ENCODE peak calls at places on chromosomes 2 and 18, in six cellular contexts. One of them, this sample, is unnamed.

GRCh38 chr2:32805104-32806095 is 141.4 kb upstream of the LTBP1 start:
- DNase-seq in HCT116: peak
- DNase-seq in HepG2: peak
- DNase-seq in H1: no peak
- DNase-seq in K562: peak
- DNase-seq in A549: peak
- DNase-seq in this sample: no peak

GRCh38 chr2:128783193-128783671 is 464.6 kb upstream of the HS6ST1 start:
- DNase-seq in HCT116: no peak
- DNase-seq in HepG2: no peak
- DNase-seq in H1: no peak
- DNase-seq in K562: no peak
- DNase-seq in A549: no peak
- DNase-seq in this sample: no peak

GRCh38 chr2:10889741-10890215 is 22.0 kb upstream of the KCNF1 start:
- DNase-seq in HCT116: no peak
- DNase-seq in HepG2: no peak
- DNase-seq in H1: no peak
- DNase-seq in K562: no peak
- DNase-seq in A549: no peak
- DNase-seq in this sample: no peak

GRCh38 chr2:143801561-143801960 is 672.3 kb downstream of the ARHGAP15 start:
- DNase-seq in HCT116: no peak
- DNase-seq in HepG2: no peak
- DNase-seq in H1: no peak
- DNase-seq in K562: no peak
- DNase-seq in A549: no peak
- DNase-seq in this sample: no peak

GRCh38 chr2:218010116-218010837 is 7.5 kb upstream of the TNS1 start:
- DNase-seq in HCT116: no peak
- DNase-seq in HepG2: no peak
- DNase-seq in H1: no peak
- DNase-seq in K562: peak
- DNase-seq in A549: peak
- DNase-seq in this sample: peak

GRCh38 chr2:45072862-45073237 is 63.6 kb upstream of the SIX2 start:
- DNase-seq in HCT116: no peak
- DNase-seq in HepG2: no peak
- DNase-seq in H1: no peak
- DNase-seq in K562: no peak
- DNase-seq in A549: no peak
- DNase-seq in this sample: no peak

GRCh38 chr18:8936646-8937045 is 165.9 kb upstream of the NDUFV2 start:
- DNase-seq in HCT116: no peak
- DNase-seq in HepG2: no peak
- DNase-seq in H1: no peak
- DNase-seq in K562: no peak
- DNase-seq in A549: no peak
- DNase-seq in this sample: no peak

GRCh38 chr2:238236571-238236970 is 3.3 kb downstream of the HES6 start:
- DNase-seq in HCT116: no peak
- DNase-seq in HepG2: no peak
- DNase-seq in H1: no peak
- DNase-seq in K562: no peak
- DNase-seq in A549: no peak
- DNase-seq in this sample: peak

GRCh38 chr2:70934981-70935380 is 719 bp upstream of the ATP6V1B1 start:
- DNase-seq in HCT116: no peak
- DNase-seq in HepG2: no peak
- DNase-seq in H1: no peak
- DNase-seq in K562: no peak
- DNase-seq in A549: no peak
- DNase-seq in this sample: no peak

GRCh38 chr2:64228126-64228678 is 84.0 kb upstream of the PELI1 start:
- DNase-seq in HCT116: peak
- DNase-seq in HepG2: peak
- DNase-seq in H1: peak
- DNase-seq in K562: peak
- DNase-seq in A549: peak
- DNase-seq in this sample: peak

GRCh38 chr18:74456409-74457042 is 582 bp downstream of the DIPK1C start:
- DNase-seq in HCT116: no peak
- DNase-seq in HepG2: no peak
- DNase-seq in H1: no peak
- DNase-seq in K562: no peak
- DNase-seq in A549: no peak
- DNase-seq in this sample: no peak

GRCh38 chr18:74453642-74454198 is 3.4 kb downstream of the DIPK1C start:
- DNase-seq in HCT116: no peak
- DNase-seq in HepG2: no peak
- DNase-seq in H1: no peak
- DNase-seq in K562: no peak
- DNase-seq in A549: no peak
- DNase-seq in this sample: no peak

GRCh38 chr18:74454279-74454741 is 2.8 kb downstream of the DIPK1C start:
- DNase-seq in HCT116: no peak
- DNase-seq in HepG2: no peak
- DNase-seq in H1: no peak
- DNase-seq in K562: no peak
- DNase-seq in A549: no peak
- DNase-seq in this sample: no peak

GRCh38 chr18:74456017-74456408 is 1.1 kb downstream of the DIPK1C start:
- DNase-seq in HCT116: no peak
- DNase-seq in HepG2: no peak
- DNase-seq in H1: no peak
- DNase-seq in K562: no peak
- DNase-seq in A549: no peak
- DNase-seq in this sample: no peak

DNA sequence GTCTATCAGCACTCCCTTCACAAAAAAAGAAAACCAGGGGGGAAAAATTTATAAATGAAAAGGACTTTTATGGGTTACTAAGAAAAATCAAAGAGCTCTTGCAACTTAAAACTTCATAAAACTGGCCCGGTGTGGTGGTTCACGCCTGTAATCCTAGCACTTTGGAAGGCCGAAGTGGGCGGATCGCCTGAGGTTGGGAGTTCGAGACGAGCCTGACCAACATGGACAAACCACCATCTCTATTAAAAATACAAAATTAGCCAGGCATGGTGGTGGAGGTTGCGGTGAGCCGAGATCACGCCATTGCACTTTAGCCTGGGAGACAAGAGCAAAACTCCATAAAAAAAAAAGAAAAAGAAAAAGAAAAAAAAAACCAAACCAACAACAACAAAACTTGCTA is 1.7 kb downstream of the DIPK1C start:
- DNase-seq in HCT116: no peak
- DNase-seq in HepG2: no peak
- DNase-seq in H1: no peak
- DNase-seq in K562: no peak
- DNase-seq in A549: no peak
- DNase-seq in this sample: no peak
- H3K4me3 ChIP-seq in HCT116: no peak
- H3K4me3 ChIP-seq in HepG2: no peak
- H3K4me3 ChIP-seq in H1: no peak
- H3K4me3 ChIP-seq in K562: no peak
- H3K4me3 ChIP-seq in A549: no peak
- H3K4me3 ChIP-seq in this sample: no peak

DNA sequence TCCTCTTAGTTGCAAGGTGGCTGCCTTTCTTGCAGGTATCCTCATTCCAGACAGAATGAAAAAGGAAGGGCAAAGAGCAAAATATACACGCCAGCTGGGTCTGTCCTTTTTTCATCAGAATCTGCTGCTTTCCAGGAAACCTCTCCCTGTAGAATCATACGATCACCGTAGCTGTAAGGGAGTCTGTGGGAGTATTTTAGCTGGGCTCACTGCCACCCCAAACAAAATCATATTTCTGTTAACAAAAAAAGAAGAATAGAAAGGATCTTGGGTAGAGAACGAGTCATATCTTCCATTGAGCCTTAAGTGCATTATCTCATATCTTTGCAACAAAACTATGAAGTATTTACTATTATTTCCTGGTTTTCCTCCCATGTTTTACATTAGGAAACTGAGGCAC is 15.0 kb upstream of the TANC1 start:
- DNase-seq in HCT116: no peak
- DNase-seq in HepG2: no peak
- DNase-seq in H1: no peak
- DNase-seq in K562: no peak
- DNase-seq in A549: no peak
- DNase-seq in this sample: no peak
- TF ChIP-seq MAX in HCT116: no peak
- TF ChIP-seq MAX in HepG2: no peak
- TF ChIP-seq MAX in H1: no peak
- TF ChIP-seq MAX in K562: no peak
- TF ChIP-seq MAX in A549: no peak
- TF ChIP-seq MAX in this sample: no peak

GRCh38 chr2:85174943-85175342 is 41.8 kb downstream of the TCF7L1 start:
- DNase-seq in HCT116: no peak
- DNase-seq in HepG2: no peak
- DNase-seq in H1: no peak
- DNase-seq in K562: no peak
- DNase-seq in A549: no peak
- DNase-seq in this sample: no peak
- H3K4me3 ChIP-seq in HCT116: no peak
- H3K4me3 ChIP-seq in HepG2: peak
- H3K4me3 ChIP-seq in H1: no peak
- H3K4me3 ChIP-seq in K562: no peak
- H3K4me3 ChIP-seq in A549: no peak
- H3K4me3 ChIP-seq in this sample: no peak

GRCh38 chr18:30754846-30755245 is 287.7 kb downstream of the DSC3 start:
- DNase-seq in HCT116: no peak
- DNase-seq in HepG2: no peak
- DNase-seq in H1: no peak
- DNase-seq in K562: no peak
- DNase-seq in A549: no peak
- DNase-seq in this sample: no peak
- TF ChIP-seq MAX in HCT116: no peak
- TF ChIP-seq MAX in HepG2: no peak
- TF ChIP-seq MAX in H1: no peak
- TF ChIP-seq MAX in K562: no peak
- TF ChIP-seq MAX in A549: no peak
- TF ChIP-seq MAX in this sample: no peak

GRCh38 chr18:28115149-28115550 is 61.8 kb downstream of the CDH2 start:
- DNase-seq in HCT116: no peak
- DNase-seq in HepG2: peak
- DNase-seq in H1: no peak
- DNase-seq in K562: no peak
- DNase-seq in A549: peak
- DNase-seq in this sample: no peak
- H3K4me3 ChIP-seq in HCT116: no peak
- H3K4me3 ChIP-seq in HepG2: no peak
- H3K4me3 ChIP-seq in H1: no peak
- H3K4me3 ChIP-seq in K562: no peak
- H3K4me3 ChIP-seq in A549: peak
- H3K4me3 ChIP-seq in this sample: no peak

This sample was measured in NB4.